ENCODE peak calls at places on chromosomes 1 and 21, in seven cellular contexts. X, K, A, Z, E, O and P are unnamed samples. For H3K9me3, the result is how much of the 10 kb centered on the place peaks cover.

GRCh38 chr1:53305650-53306049 is 22.2 kb downstream of the LRP8 start:
- DNase-seq in X (no peak), K (no peak), A (no peak), Z (no peak), E (no peak), O (peak), P (peak)

GRCh38 chr1:86991549-86992186 is 77.2 kb downstream of the HS2ST1 start:
- DNase-seq in X (no peak), K (no peak), A (no peak), Z (no peak), E (no peak), O (no peak), P (no peak)

GRCh38 chr1:32876341-32877210 is 5.9 kb upstream of the FNDC5 start:
- DNase-seq in X (peak), K (peak), A (no peak), Z (peak), E (peak), O (peak), P (peak)

GRCh38 chr1:229124471-229125198 is 146.3 kb upstream of the RAB4A start:
- DNase-seq in X (no peak), K (no peak), A (no peak), Z (no peak), E (no peak), O (no peak), P (no peak)

GRCh38 chr1:165383067-165383466 is 26.6 kb upstream of the LMX1A start:
- DNase-seq in X (no peak), K (no peak), A (peak), Z (peak), E (no peak), O (peak), P (no peak)

GRCh38 chr1:58931024-58931423 is 147.2 kb upstream of the JUN start:
- DNase-seq in X (no peak), K (no peak), A (no peak), Z (no peak), E (no peak), O (no peak), P (no peak)

GRCh38 chr1:21335750-21336168 is 45.5 kb upstream of the ECE1 start:
- DNase-seq in X (no peak), K (no peak), A (no peak), Z (no peak), E (no peak), O (peak), P (no peak)

GRCh38 chr21:44911384-44912157 is 9.1 kb downstream of the ITGB2 start:
- DNase-seq in X (peak), K (no peak), A (peak), Z (peak), E (peak), O (peak), P (peak)

GRCh38 chr1:11680270-11681070 is 478 bp downstream of the MAD2L2 start:
- DNase-seq in X (no peak), K (no peak), A (no peak), Z (no peak), E (peak), O (no peak), P (no peak)

GRCh38 chr1:22447581-22448215 is 4.0 kb upstream of the ZBTB40 start:
- DNase-seq in X (peak), K (no peak), A (peak), Z (no peak), E (no peak), O (no peak), P (no peak)

DNA sequence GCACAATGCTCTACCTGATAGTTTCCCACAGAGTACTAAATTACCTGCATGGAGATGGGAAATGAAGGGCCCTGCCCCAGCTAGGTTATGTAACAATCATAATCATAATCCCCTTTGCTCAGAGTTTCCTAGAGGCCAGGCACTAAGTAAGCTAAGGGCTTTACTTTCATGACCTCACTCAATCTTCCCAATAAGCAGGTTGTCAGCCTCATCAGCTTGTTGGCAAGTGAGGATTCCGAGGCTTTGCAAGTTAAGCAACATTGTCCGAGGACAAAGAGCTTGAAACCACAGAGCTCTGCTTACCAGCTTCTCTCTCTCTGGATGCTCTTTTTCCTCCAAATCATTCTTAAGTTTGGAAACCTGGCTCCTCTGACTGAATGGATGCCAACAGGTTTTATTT is 64.1 kb upstream of the NTPCR start:
- DNase-seq in X (no peak), K (no peak), A (no peak), Z (no peak), E (no peak), O (no peak), P (no peak)
- H3K4me3 ChIP-seq in X (no peak), K (no peak), A (no peak), Z (no peak), E (no peak), O (no peak), P (no peak)

GRCh38 chr1:3999941-4000735 is 100.1 kb upstream of the C1orf174 start:
- DNase-seq in X (no peak), K (no peak), A (no peak), Z (no peak), E (no peak), O (no peak), P (no peak)

GRCh38 chr1:3995141-3995780 is 95.2 kb upstream of the C1orf174 start:
- DNase-seq in X (no peak), K (no peak), A (no peak), Z (no peak), E (no peak), O (no peak), P (no peak)

GRCh38 chr1:3998086-3998485 is 98.0 kb upstream of the C1orf174 start:
- DNase-seq in X (no peak), K (no peak), A (no peak), Z (no peak), E (no peak), O (no peak), P (no peak)

GRCh38 chr1:3993606-3994375 is 93.7 kb upstream of the C1orf174 start:
- DNase-seq in X (no peak), K (no peak), A (no peak), Z (no peak), E (no peak), O (no peak), P (no peak)

DNA sequence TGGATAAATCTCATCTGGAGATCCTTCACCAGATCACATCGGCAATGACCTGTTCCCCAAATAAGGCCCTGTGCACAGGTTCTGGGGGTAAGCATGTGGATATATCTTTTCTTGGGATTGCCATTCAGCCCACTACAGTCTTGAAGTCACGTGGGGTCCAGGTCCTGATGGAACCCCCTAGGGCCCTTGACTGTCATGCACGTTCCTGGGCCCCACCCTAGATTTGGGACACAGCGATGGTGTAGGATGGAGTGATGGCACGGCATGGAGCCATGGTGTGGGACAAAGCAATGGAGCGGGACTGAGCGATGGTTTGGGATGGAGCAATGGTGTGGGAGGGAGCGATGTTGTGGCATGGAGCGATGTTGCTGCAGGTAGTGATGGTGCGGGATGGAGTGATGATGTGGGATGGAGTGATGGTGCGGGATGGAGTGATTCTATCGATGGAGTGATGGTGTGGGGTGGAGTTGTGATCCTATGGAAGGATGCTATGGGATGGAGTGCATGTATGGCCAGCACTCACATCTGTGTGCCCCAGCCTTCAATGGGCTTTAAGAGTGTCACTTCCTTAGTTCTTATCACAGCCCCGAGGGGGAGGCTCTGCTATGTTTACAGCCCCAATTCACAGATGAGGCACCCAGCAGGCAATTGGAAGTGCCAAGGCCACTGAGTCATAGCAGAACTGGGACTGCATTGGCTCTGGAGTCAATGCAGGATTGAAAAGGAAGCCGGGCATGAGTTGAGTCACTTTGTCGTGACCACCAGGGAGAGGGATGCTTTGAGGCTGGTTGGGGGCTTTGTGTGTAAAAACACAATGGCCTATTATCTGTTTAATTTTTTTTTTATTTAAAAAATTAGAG is 97.0 kb upstream of the C1orf174 start:
- DNase-seq in X (no peak), K (no peak), A (no peak), Z (no peak), E (no peak), O (no peak), P (no peak)
- H3K9me3 ChIP-seq in X (under half), K (under half), A (under half), Z (under half), E (under half), O (under half), P (under half)

GRCh38 chr1:51639694-51640093 is 22.8 kb downstream of the OSBPL9 start:
- DNase-seq in X (no peak), K (no peak), A (no peak), Z (no peak), E (no peak), O (no peak), P (no peak)

GRCh38 chr1:51648180-51649109 is 31.6 kb downstream of the OSBPL9 start:
- DNase-seq in X (peak), K (no peak), A (no peak), Z (no peak), E (no peak), O (no peak), P (peak)

GRCh38 chr1:51643362-51643761 is 26.5 kb downstream of the OSBPL9 start:
- DNase-seq in X (no peak), K (no peak), A (no peak), Z (no peak), E (no peak), O (no peak), P (no peak)

GRCh38 chr1:51642739-51643142 is 25.8 kb downstream of the OSBPL9 start:
- DNase-seq in X (no peak), K (no peak), A (peak), Z (no peak), E (no peak), O (no peak), P (no peak)

DNA sequence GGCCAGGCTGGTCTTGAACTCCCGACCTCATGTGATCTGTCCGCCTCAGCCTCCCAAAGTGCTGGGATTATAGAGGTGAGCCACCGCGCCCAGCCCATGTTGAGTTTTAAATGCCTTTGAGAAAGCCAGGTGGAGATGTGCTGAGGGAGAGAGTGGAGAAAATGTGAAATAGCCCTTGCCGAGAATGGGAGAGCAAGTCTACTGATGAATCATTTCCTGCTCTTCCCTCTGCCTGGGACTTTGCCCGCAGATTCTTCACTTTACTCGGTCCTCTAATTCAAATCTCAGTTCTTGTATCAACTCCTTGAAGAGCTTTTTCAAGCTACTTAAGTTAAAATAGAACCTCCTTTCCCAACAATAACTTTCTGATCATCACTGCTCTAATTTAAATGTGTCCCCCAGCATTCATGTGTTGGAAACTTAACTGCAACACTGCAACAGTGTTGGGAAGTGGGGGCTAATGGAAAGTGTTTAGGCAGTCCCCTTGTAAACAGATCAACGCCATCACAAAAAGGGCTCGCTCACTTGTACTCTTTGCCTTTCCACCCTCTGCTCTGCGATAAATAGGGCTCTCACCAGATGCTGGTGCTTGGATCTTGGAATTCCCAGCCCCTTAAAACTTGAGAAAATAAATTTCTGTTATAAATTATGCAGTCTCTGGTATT is 27.8 kb downstream of the OSBPL9 start:
- DNase-seq in X (peak), K (no peak), A (no peak), Z (peak), E (no peak), O (no peak), P (no peak)
- H3K4me3 ChIP-seq in X (peak), K (no peak), A (no peak), Z (no peak), E (no peak), O (no peak), P (no peak)

GRCh38 chr1:167812972-167813371 is 91.2 kb downstream of the MPZL1 start:
- DNase-seq in X (no peak), K (no peak), A (no peak), Z (no peak), E (no peak), O (no peak), P (no peak)

GRCh38 chr1:167805041-167805556 is 83.3 kb downstream of the MPZL1 start:
- DNase-seq in X (no peak), K (no peak), A (no peak), Z (no peak), E (peak), O (no peak), P (no peak)

GRCh38 chr1:167803358-167804217 is 81.8 kb downstream of the MPZL1 start:
- DNase-seq in X (peak), K (peak), A (peak), Z (peak), E (peak), O (peak), P (peak)

GRCh38 chr1:167808104-167808503 is 86.3 kb downstream of the MPZL1 start:
- DNase-seq in X (no peak), K (no peak), A (no peak), Z (no peak), E (no peak), O (no peak), P (no peak)

DNA sequence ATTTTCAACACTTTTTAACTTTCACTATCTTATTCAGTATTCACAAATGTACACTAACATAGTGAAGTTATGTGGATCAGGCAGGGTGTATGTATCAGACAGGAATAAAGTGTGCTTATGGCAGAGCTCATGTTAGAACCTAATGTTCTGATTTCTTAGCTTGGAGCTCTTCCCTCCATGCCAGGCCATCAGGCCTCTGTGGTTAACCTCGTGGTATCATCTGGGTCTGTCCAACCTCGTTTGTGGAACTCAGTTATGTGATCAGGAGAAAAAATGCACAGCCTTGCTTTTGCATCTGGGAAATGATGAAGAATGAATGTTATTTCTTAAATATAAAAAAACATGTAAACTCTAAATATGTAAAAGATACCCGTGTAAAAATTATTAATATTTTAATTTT is 86.9 kb downstream of the MPZL1 start:
- DNase-seq in X (no peak), K (no peak), A (no peak), Z (no peak), E (no peak), O (no peak), P (no peak)
- H3K9me3 ChIP-seq in X (under half), K (under half), A (under half), Z (under half), E (under half), O (under half), P (under half)